ENCODE peak calls at places on chromosomes 1 and 21, in six cellular contexts. O is uterus, E is HFF-Myc, M is type B pancreatic cell, P is dorsolateral prefrontal cortex, Y is GM12864. Z is an unnamed sample.

GRCh38 chr1:77037990-77038389 is 170.7 kb downstream of the ST6GALNAC5 start:
- DNase-seq in M (no peak), O (no peak), P (no peak), Y (no peak), E (no peak), Z (no peak)

GRCh38 chr21:18245493-18245967 is 897 bp downstream of the CHODL start:
- DNase-seq in O (no peak), P (no peak), Y (no peak), M (no peak), E (no peak), Z (peak)

GRCh38 chr1:3350441-3351261 is 103.8 kb upstream of the ARHGEF16 start:
- DNase-seq in E (no peak), O (peak), Y (no peak), M (no peak), P (peak), Z (no peak)

GRCh38 chr1:224065455-224065854 is 48.5 kb upstream of the FBXO28 start:
- DNase-seq in E (no peak), M (no peak), P (no peak), O (no peak), Y (no peak), Z (no peak)

GRCh38 chr1:235011599-235012435 is 116.8 kb downstream of the TOMM20 start:
- DNase-seq in Y (peak), E (peak), P (no peak), O (peak), M (no peak), Z (no peak)

GRCh38 chr21:37849703-37850102 is 66.6 kb downstream of the KCNJ6 start:
- DNase-seq in M (no peak), Y (no peak), P (no peak), E (no peak), O (no peak), Z (no peak)

GRCh38 chr1:175088523-175088922 is 20.9 kb downstream of the TNN start:
- DNase-seq in M (no peak), Y (no peak), P (no peak), O (no peak), E (no peak), Z (no peak)

GRCh38 chr1:119327436-119328155 is 41.0 kb upstream of the HAO2 start:
- DNase-seq in O (peak), E (peak), P (no peak), Y (no peak), M (peak), Z (peak)

GRCh38 chr1:109618614-109619404 is 607 bp downstream of the GNAT2 start:
- DNase-seq in E (no peak), P (no peak), M (no peak), Y (no peak), O (no peak), Z (no peak)

GRCh38 chr21:42310411-42311001 is 4.7 kb downstream of the TFF3 start:
- DNase-seq in O (no peak), E (no peak), M (peak), P (no peak), Y (no peak), Z (no peak)

GRCh38 chr1:52904590-52905375 is 16.8 kb downstream of the ECHDC2 start:
- DNase-seq in E (no peak), M (no peak), O (no peak), P (no peak), Y (no peak), Z (peak)

GRCh38 chr1:223312705-223313414 is 51.1 kb downstream of the SUSD4 start:
- DNase-seq in O (no peak), E (no peak), P (no peak), Y (no peak), M (no peak), Z (no peak)

GRCh38 chr1:8409107-8409506 is 91.2 kb downstream of the SLC45A1 start:
- DNase-seq in P (no peak), M (no peak), E (no peak), O (no peak), Y (no peak), Z (no peak)

GRCh38 chr1:113808450-113809195 is 3.7 kb downstream of the RSBN1 start:
- DNase-seq in M (no peak), P (no peak), Y (no peak), E (no peak), O (no peak), Z (no peak)

GRCh38 chr1:201719812-201720521 is 109.0 kb upstream of the IPO9 start:
- DNase-seq in Y (no peak), E (no peak), O (peak), P (peak), M (no peak), Z (no peak)

GRCh38 chr1:94707321-94708298 is 112.5 kb upstream of the SLC44A3 start:
- DNase-seq in O (peak), E (no peak), P (no peak), Y (no peak), M (no peak), Z (no peak)

GRCh38 chr1:19101244-19101643 is 108.8 kb downstream of the UBR4 start:
- DNase-seq in P (no peak), E (no peak), Y (no peak), M (no peak), O (no peak), Z (no peak)

GRCh38 chr1:12157366-12158231 is 9.2 kb upstream of the TNFRSF1B start:
- DNase-seq in P (no peak), M (no peak), Y (no peak), E (no peak), O (no peak), Z (no peak)

GRCh38 chr1:9427388-9427787 is 111.9 kb upstream of the SLC25A33 start:
- DNase-seq in P (no peak), M (no peak), O (no peak), Y (no peak), E (no peak), Z (no peak)

GRCh38 chr1:245654460-245655050 is 499.8 kb downstream of the KIF26B start:
- DNase-seq in P (no peak), E (no peak), M (no peak), O (no peak), Y (no peak), Z (no peak)

GRCh38 chr21:41562101-41563000 is 54.4 kb upstream of the TMPRSS2 start:
- DNase-seq in Y (no peak), O (no peak), E (no peak), P (no peak), M (no peak), Z (no peak)

GRCh38 chr1:203522237-203522636 is 28.3 kb downstream of the OPTC start:
- DNase-seq in Y (no peak), E (no peak), P (no peak), O (no peak), M (no peak), Z (no peak)

GRCh38 chr1:226986496-226987178 is 46.5 kb downstream of the COQ8A start:
- DNase-seq in E (no peak), Y (no peak), P (no peak), M (peak), O (no peak), Z (no peak)

GRCh38 chr1:8985915-8986813 is 40.1 kb downstream of the SLC2A7 start:
- DNase-seq in O (peak), E (peak), M (no peak), Y (no peak), P (peak), Z (no peak)

GRCh38 chr1:94248956-94249688 is 11.7 kb upstream of the ARHGAP29 start:
- DNase-seq in Y (no peak), E (no peak), O (no peak), M (no peak), P (no peak), Z (no peak)

GRCh38 chr1:160251687-160252526 is 10.4 kb downstream of the DCAF8 start:
- DNase-seq in Y (peak), E (peak), O (peak), M (no peak), P (peak), Z (peak)

GRCh38 chr1:162716123-162716522 is 74.4 kb upstream of the HSD17B7 start:
- DNase-seq in Y (no peak), M (no peak), E (no peak), O (no peak), P (no peak), Z (no peak)

GRCh38 chr1:47650205-47650604 is 212.4 kb downstream of the FOXD2 start:
- DNase-seq in E (peak), O (no peak), P (no peak), M (peak), Y (no peak), Z (no peak)

GRCh38 chr1:51316113-51316763 is 14.1 kb downstream of the TTC39A start:
- DNase-seq in O (no peak), Y (no peak), M (no peak), E (no peak), P (no peak), Z (no peak)

GRCh38 chr1:107135466-107135865 is 5.4 kb upstream of the NTNG1 start:
- DNase-seq in M (no peak), P (no peak), O (no peak), Y (no peak), E (peak), Z (peak)

GRCh38 chr1:152654110-152654509 is 9.1 kb upstream of the LCE2D start:
- DNase-seq in E (no peak), Y (peak), O (no peak), M (no peak), P (peak), Z (no peak)

GRCh38 chr1:226628624-226629155 is 80.1 kb downstream of the STUM start:
- DNase-seq in P (no peak), Y (no peak), M (no peak), E (no peak), O (peak), Z (no peak)

GRCh38 chr1:78291872-78292271 is 198.9 kb upstream of the PTGFR start:
- DNase-seq in O (no peak), E (no peak), M (no peak), P (no peak), Y (no peak), Z (no peak)

GRCh38 chr1:83810160-83810559 is 188.8 kb downstream of the TTLL7 start:
- DNase-seq in P (no peak), O (no peak), Y (no peak), M (no peak), E (no peak), Z (no peak)

GRCh38 chr1:166951050-166951449 is 24.3 kb downstream of the ILDR2 start:
- DNase-seq in Y (no peak), M (no peak), O (no peak), P (no peak), E (no peak), Z (no peak)

GRCh38 chr1:226814751-226815496 is 55.5 kb upstream of the PSEN2 start:
- DNase-seq in E (peak), P (no peak), O (peak), Y (no peak), M (no peak), Z (no peak)

GRCh38 chr21:26572668-26573381 is at the start of gene CYYR1:
- DNase-seq in O (no peak), E (no peak), P (no peak), Y (no peak), M (peak), Z (peak)

GRCh38 chr1:76933847-76934657 is 66.8 kb downstream of the ST6GALNAC5 start:
- DNase-seq in M (no peak), E (no peak), O (no peak), Y (no peak), P (no peak), Z (no peak)

GRCh38 chr1:205805082-205805711 is 7.8 kb downstream of the SLC41A1 start:
- DNase-seq in M (no peak), P (no peak), O (no peak), E (no peak), Y (no peak), Z (no peak)

DNA sequence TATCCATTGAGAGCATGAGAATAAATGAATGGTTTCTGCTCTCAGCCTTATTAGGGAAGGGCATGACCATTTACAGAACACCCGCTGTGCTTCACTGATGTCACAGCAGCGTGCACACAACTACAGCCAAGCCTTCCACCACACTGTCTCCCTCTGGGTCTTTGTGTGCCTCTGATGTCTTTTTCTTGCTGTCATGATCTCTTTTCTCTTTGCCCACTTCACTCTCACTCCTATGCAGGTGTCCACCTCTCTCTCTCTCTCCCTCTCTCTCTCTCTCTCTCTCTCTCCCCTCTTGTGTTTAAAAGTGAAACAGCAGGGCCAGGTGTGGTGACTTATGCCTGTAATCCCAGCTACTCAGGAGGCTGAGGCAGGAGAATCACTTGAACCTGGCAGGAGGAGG is 232.5 kb upstream of the JUN start:
- DNase-seq in Y (no peak), O (no peak), E (no peak), P (no peak), M (no peak), Z (no peak)
- TF ChIP-seq CTCF in Y (no peak), O (no peak), E (no peak), P (no peak), M (no peak), Z (no peak)

GRCh38 chr1:45998218-45998617 is 134.2 kb downstream of the PIK3R3 start:
- DNase-seq in E (no peak), M (no peak), Y (no peak), P (no peak), O (no peak), Z (no peak)
- TF ChIP-seq CTCF in E (no peak), M (no peak), Y (no peak), P (no peak), O (no peak), Z (no peak)

DNA sequence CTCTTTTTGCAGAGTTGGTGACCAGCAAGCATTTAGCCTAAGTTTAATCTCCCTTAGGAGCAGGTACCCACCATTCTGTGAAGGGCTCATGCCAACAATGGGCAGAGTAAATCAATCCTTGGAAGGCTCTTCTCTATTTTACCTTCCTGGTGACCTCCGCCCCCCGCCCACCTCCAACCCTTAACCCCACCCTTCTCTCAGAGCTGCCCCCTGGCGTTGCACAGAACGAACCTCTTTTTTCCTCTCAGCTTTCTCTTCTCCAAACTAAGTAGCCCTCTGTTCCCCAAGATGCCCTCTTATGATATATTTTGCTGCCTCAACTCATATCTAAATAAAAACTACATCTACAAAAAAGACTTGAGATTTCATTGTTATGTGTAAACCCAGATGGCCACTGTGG is 186.8 kb downstream of the SEC16B start:
- DNase-seq in Y (no peak), M (no peak), E (no peak), P (no peak), O (no peak), Z (no peak)
- TF ChIP-seq CTCF in Y (peak), M (no peak), E (no peak), P (no peak), O (no peak), Z (no peak)

DNA sequence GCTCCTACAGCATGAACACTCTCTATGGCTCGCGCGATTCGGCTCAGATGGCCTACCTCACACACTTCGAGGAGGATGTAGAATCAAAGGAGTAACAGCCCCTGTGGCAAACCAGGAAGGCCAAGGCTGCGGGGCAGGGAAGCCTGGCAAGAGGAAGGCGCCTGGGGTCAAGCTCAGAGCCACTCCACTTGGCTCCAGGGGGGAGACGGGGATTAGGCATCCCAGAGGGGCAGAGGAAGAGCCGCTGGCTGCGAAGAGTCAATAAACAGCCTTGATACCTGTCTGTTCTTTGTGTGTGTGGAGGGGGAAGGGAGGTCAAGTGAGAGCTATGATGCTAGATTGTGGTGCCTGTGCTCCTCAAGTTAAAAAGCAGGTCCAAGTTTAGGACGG is 5.7 kb downstream of the RNU5D-1 start:
- DNase-seq in E (no peak), Y (no peak), M (no peak), O (no peak), P (no peak), Z (no peak)
- TF ChIP-seq CTCF in E (no peak), Y (no peak), M (no peak), O (no peak), P (no peak), Z (no peak)

DNA sequence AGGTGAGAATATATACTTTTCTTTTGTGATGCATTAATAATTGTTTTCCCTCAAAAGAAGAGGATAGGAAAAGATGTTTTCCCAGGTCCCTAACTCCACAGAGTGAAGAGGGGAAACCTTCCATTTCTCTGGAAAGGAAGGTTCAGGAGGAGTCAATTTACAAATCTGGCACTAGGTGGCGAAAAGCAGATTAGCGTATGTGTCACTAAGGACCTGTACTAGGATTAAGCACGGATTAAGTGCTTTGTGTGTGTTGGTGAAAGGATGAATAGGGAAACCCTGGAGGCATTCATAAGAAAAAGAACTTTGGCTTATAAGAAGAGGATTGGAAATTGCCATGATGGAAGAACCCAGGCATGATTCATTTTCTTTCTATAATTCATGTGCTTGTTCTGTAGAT is 410.1 kb upstream of the PLXNA2 start:
- DNase-seq in P (no peak), M (no peak), O (no peak), E (no peak), Y (no peak), Z (no peak)
- TF ChIP-seq CTCF in P (no peak), M (peak), O (no peak), E (peak), Y (peak), Z (peak)

GRCh38 chr1:63802109-63802508 is 28.3 kb downstream of the ROR1 start:
- DNase-seq in M (no peak), E (no peak), Y (no peak), O (no peak), P (no peak), Z (no peak)
- TF ChIP-seq CTCF in M (no peak), E (no peak), Y (no peak), O (no peak), P (no peak), Z (no peak)

DNA sequence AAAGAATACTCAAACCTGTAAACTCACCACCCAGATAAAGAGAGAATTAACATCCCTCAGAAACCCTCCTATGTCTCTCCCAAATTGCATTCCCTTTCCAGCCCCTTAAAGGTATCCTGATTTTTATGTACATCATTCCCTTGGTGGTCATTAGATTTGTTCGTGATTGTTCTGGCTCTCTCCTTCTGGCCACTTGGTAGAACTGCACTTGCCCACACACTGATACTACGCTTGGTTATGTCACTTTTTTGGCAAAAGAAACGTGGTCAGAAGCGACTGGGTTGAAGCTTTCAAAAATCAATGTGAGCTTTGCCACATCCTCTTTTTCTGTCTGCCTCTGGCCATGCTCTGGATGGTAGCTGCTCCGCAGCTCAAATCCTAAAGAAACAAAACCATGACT is 76.3 kb downstream of the KRTAP19-8 start:
- DNase-seq in M (no peak), Y (no peak), E (no peak), O (no peak), P (no peak), Z (no peak)
- TF ChIP-seq CTCF in M (peak), Y (peak), E (no peak), O (no peak), P (no peak), Z (peak)

GRCh38 chr1:20483833-20484525 is 2.0 kb downstream of the CAMK2N1 start:
- DNase-seq in P (no peak), M (no peak), O (peak), Y (no peak), E (no peak), Z (peak)
- TF ChIP-seq CTCF in P (no peak), M (no peak), O (peak), Y (no peak), E (peak), Z (peak)

DNA sequence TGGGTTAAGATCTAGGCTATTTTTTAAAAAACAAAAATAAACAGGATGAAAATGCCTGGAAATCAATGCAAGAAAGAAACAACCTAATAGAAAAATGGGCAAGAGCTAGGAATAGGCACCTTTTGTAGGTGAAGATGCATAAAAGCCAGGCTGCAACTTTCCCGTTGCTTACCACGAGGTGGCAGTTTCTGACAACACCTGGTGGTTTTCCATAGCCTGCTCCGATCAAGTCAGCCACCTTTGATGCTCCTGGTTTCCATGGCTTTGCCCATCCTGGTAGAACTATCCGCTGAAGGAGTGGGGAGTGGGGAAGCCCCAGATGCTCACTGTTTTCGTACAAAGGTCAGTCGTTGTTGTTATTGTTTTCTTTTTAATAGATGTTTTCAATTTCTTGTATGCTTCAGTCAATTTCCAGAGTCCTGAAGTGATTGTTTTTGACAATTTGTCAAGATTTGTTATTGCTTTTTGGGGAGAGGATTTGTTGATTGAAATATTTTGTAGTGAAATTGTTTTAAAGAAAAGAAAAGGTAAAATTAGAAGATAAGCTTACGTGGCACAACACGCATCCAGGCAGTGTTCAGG is 24.1 kb downstream of the UBE2Q1 start:
- DNase-seq in O (no peak), M (no peak), Y (no peak), E (no peak), P (no peak), Z (no peak)
- TF ChIP-seq CTCF in O (no peak), M (peak), Y (peak), E (peak), P (no peak), Z (peak)

GRCh38 chr1:156608036-156608674 is 6.9 kb upstream of the GPATCH4 start:
- DNase-seq in E (peak), O (peak), P (no peak), Y (no peak), M (no peak), Z (peak)

DNA sequence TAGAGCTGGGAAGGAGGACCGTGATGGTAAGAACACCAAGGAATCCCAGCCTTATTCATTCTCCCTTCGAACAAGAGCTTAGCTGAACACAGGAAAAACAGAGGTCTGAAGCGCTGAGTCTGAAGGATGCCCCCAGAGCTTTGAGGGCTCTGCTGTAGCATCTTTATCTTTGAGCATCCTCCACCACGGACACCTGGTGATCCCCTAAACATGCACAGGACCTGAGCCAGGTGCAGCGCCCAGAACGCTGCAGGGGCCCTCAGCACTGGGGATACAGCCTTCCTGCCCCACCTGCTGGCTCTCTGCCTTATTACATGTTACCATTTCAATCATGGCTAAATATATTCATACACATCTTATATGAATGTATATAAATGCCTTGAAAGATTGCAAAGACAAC is 7.7 kb upstream of the GPATCH4 start:
- DNase-seq in P (no peak), O (no peak), Y (no peak), M (no peak), E (no peak), Z (no peak)
- TF ChIP-seq CTCF in P (no peak), O (no peak), Y (peak), M (peak), E (peak), Z (peak)

Z was measured in neural crest cell.